ENCODE peak calls at places on chromosomes 1 and 21, in six cellular contexts. X is H1, H is HCT116, A is HepG2, R is GM12878, B is K562. J is an unnamed sample.
A peak's percentile ranks its signal among the peaks of the same experiment; 100 is the strongest.

GRCh38 chr1:235953801-235954200 is 87.1 kb upstream of the LYST start:
- DNase-seq in X (no peak), H (no peak), A (no peak), R (no peak), B (no peak), J (no peak)

GRCh38 chr1:211524521-211524920 is 32.6 kb upstream of the RD3 start:
- DNase-seq in X (no peak), H (no peak), A (no peak), R (no peak), B (no peak), J (no peak)

GRCh38 chr1:240803151-240803550 is 191.2 kb upstream of the GREM2 start:
- DNase-seq in X (no peak), H (no peak), A (no peak), R (no peak), B (no peak), J (no peak)

GRCh38 chr1:4752059-4752458 is 97.7 kb downstream of the AJAP1 start:
- DNase-seq in X (no peak), H (no peak), A (no peak), R (no peak), B (no peak), J (no peak)

GRCh38 chr21:18155508-18156193 is 89.0 kb upstream of the CHODL start:
- DNase-seq in X (no peak), H (no peak), A (no peak), R (no peak), B (no peak), J (peak; percentile 75)

GRCh38 chr1:221726331-221726692 is 15.6 kb downstream of the DUSP10 start:
- DNase-seq in X (no peak), H (no peak), A (no peak), R (no peak), B (no peak), J (no peak)

GRCh38 chr1:29689372-29690030 is 453.2 kb downstream of the PTPRU start:
- DNase-seq in X (no peak), H (no peak), A (no peak), R (no peak), B (no peak), J (no peak)

GRCh38 chr21:43609501-43610340 is 49.6 kb downstream of the HSF2BP start:
- DNase-seq in X (no peak), H (no peak), A (peak; percentile 89), R (no peak), B (peak; percentile 35), J (no peak)

GRCh38 chr1:213523781-213524398 is 463.9 kb upstream of the PROX1 start:
- DNase-seq in X (no peak), H (no peak), A (no peak), R (no peak), B (no peak), J (no peak)

GRCh38 chr1:63747445-63747844 is 26.4 kb upstream of the ROR1 start:
- DNase-seq in X (no peak), H (no peak), A (no peak), R (no peak), B (no peak), J (no peak)

GRCh38 chr1:154353460-154353904 is 28.2 kb downstream of the ATP8B2 start:
- DNase-seq in X (no peak), H (peak; percentile 26), A (peak; percentile 65), R (peak; percentile 7), B (peak; percentile 81), J (no peak)

GRCh38 chr1:51086496-51087271 is 15.3 kb upstream of the C1orf185 start:
- DNase-seq in X (no peak), H (no peak), A (no peak), R (no peak), B (no peak), J (no peak)

GRCh38 chr1:155941845-155942507 is 538 bp downstream of the RXFP4 start:
- DNase-seq in X (no peak), H (no peak), A (no peak), R (no peak), B (no peak), J (no peak)
- TF ChIP-seq ZNF274 in X (no peak), H (no peak), A (no peak), R (no peak), B (no peak), J (no peak)

DNA sequence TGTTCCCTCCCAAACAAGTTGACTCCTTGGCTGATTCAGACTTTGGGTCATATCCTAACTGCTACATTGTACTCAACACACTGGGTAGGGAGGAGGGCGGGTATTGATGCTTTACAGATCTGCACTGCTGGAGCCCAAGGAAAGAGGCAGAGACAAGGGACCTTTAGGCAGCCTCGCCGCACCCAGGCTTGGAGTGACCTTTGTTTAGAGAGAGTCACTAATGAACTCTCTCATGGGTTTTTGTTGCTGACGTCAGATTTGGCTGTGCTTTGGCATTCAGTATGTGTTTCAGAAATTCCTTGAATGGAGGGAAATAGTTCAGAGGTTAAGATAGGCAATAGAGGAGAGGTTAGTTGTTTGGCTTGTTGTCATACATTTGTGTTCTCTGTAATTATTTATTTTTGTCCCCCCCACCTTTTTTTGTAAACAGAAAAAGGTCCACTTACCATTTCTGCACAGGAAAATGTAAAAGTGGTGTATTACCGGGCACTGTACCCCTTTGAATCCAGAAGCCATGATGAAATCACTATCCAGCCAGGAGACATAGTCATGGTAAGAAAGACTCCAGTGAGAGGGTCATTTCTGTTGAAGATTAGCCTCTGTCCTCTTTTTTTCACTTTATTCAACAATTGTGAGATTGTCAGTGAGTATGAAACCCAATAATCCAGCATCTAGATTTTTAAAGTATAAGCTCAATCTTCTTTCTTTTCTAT is 116.1 kb downstream of the ATP5PO start:
- DNase-seq in X (no peak), H (no peak), A (no peak), R (no peak), B (no peak), J (no peak)
- TF ChIP-seq ZNF274 in X (no peak), H (no peak), A (no peak), R (no peak), B (no peak), J (no peak)

GRCh38 chr21:37636152-37636860 is 269.7 kb downstream of the DYRK1A start:
- DNase-seq in X (no peak), H (no peak), A (no peak), R (no peak), B (no peak), J (no peak)
- TF ChIP-seq ZNF274 in X (no peak), H (no peak), A (no peak), R (no peak), B (no peak), J (no peak)

DNA sequence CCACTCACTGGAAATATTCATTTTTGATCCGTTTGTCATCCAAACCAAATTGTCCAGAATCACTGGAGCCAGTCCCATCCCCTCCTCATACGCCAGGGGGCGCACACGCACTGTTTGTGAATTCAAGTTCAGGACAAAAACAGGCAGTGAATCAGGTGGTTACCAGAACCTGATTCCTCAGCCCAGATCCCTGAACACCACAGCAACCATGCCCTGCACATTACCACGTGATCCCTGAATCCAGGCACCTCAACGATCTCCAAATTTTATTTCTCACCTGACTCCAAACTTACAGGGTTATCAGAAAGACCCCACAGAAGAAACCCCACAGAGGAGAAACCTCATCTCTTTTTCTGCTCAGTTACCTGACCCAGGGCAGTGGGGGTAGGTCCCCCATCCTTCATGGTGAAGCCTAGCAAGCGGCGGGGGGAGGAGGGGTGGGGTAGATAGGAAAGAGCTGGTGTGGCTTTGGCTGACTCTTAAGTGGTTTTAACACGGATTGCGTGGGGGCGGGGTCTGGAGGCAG is 1.4 kb upstream of the PTPRF start:
- DNase-seq in X (no peak), H (peak; percentile 84), A (peak; percentile 82), R (peak; percentile 30), B (peak; percentile 92), J (peak; percentile 87)
- TF ChIP-seq ZNF274 in X (no peak), H (no peak), A (no peak), R (no peak), B (no peak), J (no peak)

GRCh38 chr1:93713247-93713764 is 31.7 kb upstream of the BCAR3 start:
- DNase-seq in X (no peak), H (no peak), A (no peak), R (no peak), B (no peak), J (no peak)

GRCh38 chr1:93712741-93713140 is 31.1 kb upstream of the BCAR3 start:
- DNase-seq in X (no peak), H (no peak), A (no peak), R (no peak), B (no peak), J (no peak)

GRCh38 chr1:93710499-93710898 is 28.9 kb upstream of the BCAR3 start:
- DNase-seq in X (no peak), H (no peak), A (no peak), R (no peak), B (no peak), J (no peak)

GRCh38 chr1:93708734-93709481 is 27.3 kb upstream of the BCAR3 start:
- DNase-seq in X (no peak), H (no peak), A (no peak), R (no peak), B (no peak), J (no peak)

DNA sequence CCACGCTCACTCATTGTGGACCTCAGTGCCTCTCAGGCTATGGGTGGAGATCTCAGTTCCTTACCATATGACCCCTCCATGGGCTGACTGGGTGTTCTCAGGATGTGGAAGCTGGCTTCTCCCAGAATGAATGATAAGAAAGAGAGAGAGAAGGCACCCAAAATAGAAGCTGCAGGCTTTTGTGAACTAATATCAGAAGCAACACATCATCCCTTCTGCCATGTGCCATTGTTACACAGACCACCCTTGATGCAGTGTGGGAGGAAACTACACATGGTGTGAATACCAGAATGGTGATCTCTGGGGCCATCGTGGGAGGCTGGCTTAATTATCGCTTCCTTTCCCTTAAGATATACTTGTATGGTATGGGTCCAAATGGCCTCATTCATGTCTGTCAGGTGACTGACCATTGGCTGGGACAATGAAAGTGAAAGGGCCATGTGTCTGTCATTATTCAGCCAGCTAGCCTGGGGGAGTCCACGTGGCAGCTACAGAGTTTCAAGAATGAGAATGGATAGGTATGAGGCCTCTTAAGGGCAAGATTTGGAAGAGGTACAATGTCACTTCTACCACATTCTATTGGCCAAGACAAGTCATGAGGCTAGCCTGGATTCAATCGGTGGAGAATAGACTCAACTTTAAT is 29.4 kb upstream of the BCAR3 start:
- DNase-seq in X (no peak), H (no peak), A (no peak), R (no peak), B (peak; percentile 6), J (no peak)
- TF ChIP-seq ZNF274 in X (no peak), H (no peak), A (no peak), R (no peak), B (no peak), J (no peak)

DNA sequence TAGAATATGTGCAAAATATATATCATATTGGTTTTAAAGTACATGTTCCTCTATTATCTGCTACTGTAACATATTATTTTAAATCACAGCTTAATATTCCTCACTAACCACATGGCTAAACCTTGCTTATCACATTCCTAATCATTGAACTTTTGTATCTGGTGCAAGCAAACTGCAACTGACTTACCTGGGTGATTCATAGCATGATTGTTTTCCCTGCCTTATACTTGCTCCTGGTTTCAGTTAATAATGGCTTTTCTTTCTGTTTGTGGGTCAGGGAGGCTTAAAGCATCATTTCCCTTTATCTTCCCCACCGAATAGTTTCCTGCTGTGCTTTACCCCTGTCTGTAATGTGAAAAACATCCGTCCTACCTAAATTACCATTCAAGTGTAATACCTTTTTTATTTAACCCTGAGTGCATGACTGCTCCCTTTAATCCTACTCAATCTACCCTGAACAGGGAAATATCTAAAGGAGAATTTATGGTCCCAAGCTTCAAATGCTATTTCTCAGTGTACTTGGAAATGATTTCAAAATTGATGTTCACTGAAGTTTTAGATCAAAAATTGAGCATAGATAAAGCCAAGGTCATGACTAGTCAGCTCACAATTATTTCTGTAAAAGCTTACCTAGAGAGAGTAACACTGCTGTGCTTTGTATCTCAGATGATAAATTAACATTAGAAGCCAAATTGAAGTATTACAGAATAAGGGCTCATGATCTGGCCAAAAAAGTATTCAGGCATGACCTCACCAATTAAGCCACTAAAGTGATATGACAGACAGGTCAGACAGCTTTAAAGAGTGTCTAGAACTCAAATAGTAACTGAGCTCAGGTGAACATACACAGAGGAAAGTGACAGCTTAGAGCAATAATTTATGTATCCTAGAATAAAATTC is 507.1 kb downstream of the BRINP3 start:
- DNase-seq in X (no peak), H (no peak), A (no peak), R (no peak), B (no peak), J (peak; percentile 9)
- TF ChIP-seq ZNF274 in X (no peak), H (no peak), A (no peak), R (no peak), B (no peak), J (no peak)

J was measured in NT2/D1.